ENCODE peak calls at places on chromosomes 5 and 9, in ten cellular contexts. One of them, this sample, is unnamed.

GRCh38 chr9:132672413-132672690 is 2.1 kb downstream of the GTF3C4 start:
- DNase-seq in mucosa of descending colon: no peak
- DNase-seq in CD8-positive, alpha-beta memory T cell: no peak
- DNase-seq in Daoy: no peak
- DNase-seq in right atrium auricular region: no peak
- DNase-seq in stimulated activated CD4-positive, alpha-beta T cell treated with anti-CD3 and anti-CD28 coated beads, Interleukin-12 subunit alpha, Interleukin-12 subunit beta, amount 100 ng/mL, for 48 hours: no peak
- DNase-seq in choroid plexus epithelial cell: no peak
- DNase-seq in T-helper 1 cell: no peak
- DNase-seq in HS-5: no peak
- DNase-seq in anterior cingulate cortex: no peak
- DNase-seq in this sample: peak

GRCh38 chr5:142697356-142697807 is 11.5 kb upstream of the FGF1 start:
- DNase-seq in choroid plexus epithelial cell: peak
- DNase-seq in T-helper 1 cell: no peak
- DNase-seq in right atrium auricular region: peak
- DNase-seq in CD8-positive, alpha-beta memory T cell: no peak
- DNase-seq in HS-5: no peak
- DNase-seq in stimulated activated CD4-positive, alpha-beta T cell treated with anti-CD3 and anti-CD28 coated beads, Interleukin-12 subunit alpha, Interleukin-12 subunit beta, amount 100 ng/mL, for 48 hours: no peak
- DNase-seq in mucosa of descending colon: no peak
- DNase-seq in anterior cingulate cortex: no peak
- DNase-seq in Daoy: no peak
- DNase-seq in this sample: peak

GRCh38 chr9:131960805-131961495 is 118.7 kb downstream of the MED27 start:
- DNase-seq in HS-5: no peak
- DNase-seq in T-helper 1 cell: no peak
- DNase-seq in stimulated activated CD4-positive, alpha-beta T cell treated with anti-CD3 and anti-CD28 coated beads, Interleukin-12 subunit alpha, Interleukin-12 subunit beta, amount 100 ng/mL, for 48 hours: no peak
- DNase-seq in CD8-positive, alpha-beta memory T cell: no peak
- DNase-seq in Daoy: no peak
- DNase-seq in anterior cingulate cortex: no peak
- DNase-seq in right atrium auricular region: no peak
- DNase-seq in mucosa of descending colon: no peak
- DNase-seq in choroid plexus epithelial cell: no peak
- DNase-seq in this sample: no peak

GRCh38 chr5:149223081-149223848 is 48.4 kb upstream of the AFAP1L1 start:
- DNase-seq in T-helper 1 cell: no peak
- DNase-seq in CD8-positive, alpha-beta memory T cell: no peak
- DNase-seq in stimulated activated CD4-positive, alpha-beta T cell treated with anti-CD3 and anti-CD28 coated beads, Interleukin-12 subunit alpha, Interleukin-12 subunit beta, amount 100 ng/mL, for 48 hours: no peak
- DNase-seq in mucosa of descending colon: no peak
- DNase-seq in right atrium auricular region: no peak
- DNase-seq in Daoy: no peak
- DNase-seq in anterior cingulate cortex: no peak
- DNase-seq in HS-5: no peak
- DNase-seq in choroid plexus epithelial cell: no peak
- DNase-seq in this sample: peak

GRCh38 chr5:139961435-139962157 is 81.5 kb downstream of the NRG2 start:
- DNase-seq in Daoy: peak
- DNase-seq in anterior cingulate cortex: no peak
- DNase-seq in HS-5: no peak
- DNase-seq in CD8-positive, alpha-beta memory T cell: no peak
- DNase-seq in right atrium auricular region: no peak
- DNase-seq in T-helper 1 cell: no peak
- DNase-seq in choroid plexus epithelial cell: peak
- DNase-seq in mucosa of descending colon: no peak
- DNase-seq in stimulated activated CD4-positive, alpha-beta T cell treated with anti-CD3 and anti-CD28 coated beads, Interleukin-12 subunit alpha, Interleukin-12 subunit beta, amount 100 ng/mL, for 48 hours: no peak
- DNase-seq in this sample: no peak

GRCh38 chr9:89994988-89995613 is 390.3 kb downstream of the GADD45G start:
- DNase-seq in choroid plexus epithelial cell: peak
- DNase-seq in mucosa of descending colon: no peak
- DNase-seq in Daoy: no peak
- DNase-seq in HS-5: no peak
- DNase-seq in right atrium auricular region: no peak
- DNase-seq in CD8-positive, alpha-beta memory T cell: no peak
- DNase-seq in anterior cingulate cortex: no peak
- DNase-seq in stimulated activated CD4-positive, alpha-beta T cell treated with anti-CD3 and anti-CD28 coated beads, Interleukin-12 subunit alpha, Interleukin-12 subunit beta, amount 100 ng/mL, for 48 hours: no peak
- DNase-seq in T-helper 1 cell: no peak
- DNase-seq in this sample: no peak

GRCh38 chr5:54663876-54664275 is 146.3 kb downstream of the SNX18 start:
- DNase-seq in mucosa of descending colon: no peak
- DNase-seq in anterior cingulate cortex: no peak
- DNase-seq in Daoy: peak
- DNase-seq in right atrium auricular region: peak
- DNase-seq in HS-5: peak
- DNase-seq in T-helper 1 cell: no peak
- DNase-seq in choroid plexus epithelial cell: peak
- DNase-seq in CD8-positive, alpha-beta memory T cell: no peak
- DNase-seq in stimulated activated CD4-positive, alpha-beta T cell treated with anti-CD3 and anti-CD28 coated beads, Interleukin-12 subunit alpha, Interleukin-12 subunit beta, amount 100 ng/mL, for 48 hours: no peak
- DNase-seq in this sample: peak

GRCh38 chr5:10235350-10235749 is 14.3 kb downstream of the ATPSCKMT start:
- DNase-seq in stimulated activated CD4-positive, alpha-beta T cell treated with anti-CD3 and anti-CD28 coated beads, Interleukin-12 subunit alpha, Interleukin-12 subunit beta, amount 100 ng/mL, for 48 hours: no peak
- DNase-seq in CD8-positive, alpha-beta memory T cell: no peak
- DNase-seq in choroid plexus epithelial cell: no peak
- DNase-seq in anterior cingulate cortex: no peak
- DNase-seq in right atrium auricular region: no peak
- DNase-seq in HS-5: no peak
- DNase-seq in Daoy: peak
- DNase-seq in mucosa of descending colon: no peak
- DNase-seq in T-helper 1 cell: no peak
- DNase-seq in this sample: peak

GRCh38 chr9:136304981-136305380 is 1.1 kb upstream of the CCDC187 start:
- DNase-seq in anterior cingulate cortex: no peak
- DNase-seq in Daoy: no peak
- DNase-seq in HS-5: no peak
- DNase-seq in T-helper 1 cell: no peak
- DNase-seq in choroid plexus epithelial cell: no peak
- DNase-seq in stimulated activated CD4-positive, alpha-beta T cell treated with anti-CD3 and anti-CD28 coated beads, Interleukin-12 subunit alpha, Interleukin-12 subunit beta, amount 100 ng/mL, for 48 hours: no peak
- DNase-seq in CD8-positive, alpha-beta memory T cell: no peak
- DNase-seq in right atrium auricular region: no peak
- DNase-seq in mucosa of descending colon: no peak
- DNase-seq in this sample: no peak

This sample was measured in IMR-90.